ENCODE peak calls at places on chromosomes 4 and X, in four cellular contexts. One of them, this sample, is unnamed.

GRCh38 chr4:169658970-169659735 is 38.8 kb downstream of the CLCN3 start:
- DNase-seq in IMR-90: no peak
- DNase-seq in endothelial cell of umbilical vein: no peak
- DNase-seq in CD8-positive, alpha-beta memory T cell: no peak
- DNase-seq in this sample: no peak

GRCh38 chrX:15737188-15737956 is 698 bp upstream of the CA5B start:
- DNase-seq in IMR-90: peak; percentile 10
- DNase-seq in endothelial cell of umbilical vein: peak; percentile 9
- DNase-seq in CD8-positive, alpha-beta memory T cell: no peak
- DNase-seq in this sample: no peak

GRCh38 chr4:98469776-98470175 is 188.6 kb downstream of the TSPAN5 start:
- DNase-seq in IMR-90: peak; percentile 21
- DNase-seq in endothelial cell of umbilical vein: no peak
- DNase-seq in CD8-positive, alpha-beta memory T cell: no peak
- DNase-seq in this sample: peak; percentile 60

GRCh38 chrX:10450229-10450958 is 170.0 kb downstream of the MID1 start:
- DNase-seq in IMR-90: peak; percentile 82
- DNase-seq in endothelial cell of umbilical vein: peak; percentile 28
- DNase-seq in CD8-positive, alpha-beta memory T cell: no peak
- DNase-seq in this sample: no peak

GRCh38 chrX:17390325-17390992 is 15.5 kb downstream of the NHS start:
- DNase-seq in IMR-90: peak; percentile 69
- DNase-seq in endothelial cell of umbilical vein: no peak
- DNase-seq in CD8-positive, alpha-beta memory T cell: no peak
- DNase-seq in this sample: no peak

GRCh38 chr4:189124149-189124758 is 816.4 kb upstream of the FRG1 start:
- DNase-seq in IMR-90: peak; percentile 74
- DNase-seq in endothelial cell of umbilical vein: no peak
- DNase-seq in CD8-positive, alpha-beta memory T cell: no peak
- DNase-seq in this sample: peak; percentile 42

GRCh38 chr4:86156526-86156925 is 203.3 kb downstream of the MAPK10 start:
- DNase-seq in IMR-90: no peak
- DNase-seq in endothelial cell of umbilical vein: no peak
- DNase-seq in CD8-positive, alpha-beta memory T cell: no peak
- DNase-seq in this sample: no peak

GRCh38 chr4:102823897-102824296 is 3.5 kb downstream of the UBE2D3 start:
- DNase-seq in IMR-90: peak; percentile 57
- DNase-seq in endothelial cell of umbilical vein: no peak
- DNase-seq in CD8-positive, alpha-beta memory T cell: no peak
- DNase-seq in this sample: peak; percentile 22

GRCh38 chr4:2412534-2412884 is 5.9 kb downstream of the ZFYVE28 start:
- DNase-seq in IMR-90: no peak
- DNase-seq in endothelial cell of umbilical vein: no peak
- DNase-seq in CD8-positive, alpha-beta memory T cell: peak; percentile 84
- DNase-seq in this sample: peak; percentile 89

GRCh38 chr4:117700111-117700892 is 334.0 kb upstream of the NDST3 start:
- DNase-seq in IMR-90: peak; percentile 0
- DNase-seq in endothelial cell of umbilical vein: no peak
- DNase-seq in CD8-positive, alpha-beta memory T cell: no peak
- DNase-seq in this sample: no peak

GRCh38 chr4:78464265-78464664 is 87.3 kb upstream of the ANXA3 start:
- DNase-seq in IMR-90: no peak
- DNase-seq in endothelial cell of umbilical vein: no peak
- DNase-seq in CD8-positive, alpha-beta memory T cell: no peak
- DNase-seq in this sample: no peak

GRCh38 chr4:34766935-34767859 is 1477.1 kb downstream of the ARAP2 start:
- DNase-seq in IMR-90: no peak
- DNase-seq in endothelial cell of umbilical vein: no peak
- DNase-seq in CD8-positive, alpha-beta memory T cell: no peak
- DNase-seq in this sample: no peak

GRCh38 chr4:90024519-90024918 is 102.7 kb upstream of the CCSER1 start:
- DNase-seq in IMR-90: no peak
- DNase-seq in endothelial cell of umbilical vein: no peak
- DNase-seq in CD8-positive, alpha-beta memory T cell: no peak
- DNase-seq in this sample: no peak

GRCh38 chr4:54661156-54661555 is 3.4 kb downstream of the KIT start:
- DNase-seq in IMR-90: peak; percentile 39
- DNase-seq in endothelial cell of umbilical vein: no peak
- DNase-seq in CD8-positive, alpha-beta memory T cell: no peak
- DNase-seq in this sample: peak; percentile 88

GRCh38 chrX:97845451-97845850 is 961.7 kb downstream of the RPA4 start:
- DNase-seq in IMR-90: no peak
- DNase-seq in endothelial cell of umbilical vein: no peak
- DNase-seq in CD8-positive, alpha-beta memory T cell: no peak
- DNase-seq in this sample: peak; percentile 71

GRCh38 chr4:95155759-95156451 is 392.9 kb downstream of the UNC5C start:
- DNase-seq in IMR-90: peak; percentile 41
- DNase-seq in endothelial cell of umbilical vein: peak; percentile 52
- DNase-seq in CD8-positive, alpha-beta memory T cell: peak; percentile 33
- DNase-seq in this sample: peak; percentile 56

GRCh38 chr4:100079264-100079663 is 111.0 kb downstream of the DDIT4L start:
- DNase-seq in IMR-90: no peak
- DNase-seq in endothelial cell of umbilical vein: no peak
- DNase-seq in CD8-positive, alpha-beta memory T cell: peak; percentile 21
- DNase-seq in this sample: no peak

DNA sequence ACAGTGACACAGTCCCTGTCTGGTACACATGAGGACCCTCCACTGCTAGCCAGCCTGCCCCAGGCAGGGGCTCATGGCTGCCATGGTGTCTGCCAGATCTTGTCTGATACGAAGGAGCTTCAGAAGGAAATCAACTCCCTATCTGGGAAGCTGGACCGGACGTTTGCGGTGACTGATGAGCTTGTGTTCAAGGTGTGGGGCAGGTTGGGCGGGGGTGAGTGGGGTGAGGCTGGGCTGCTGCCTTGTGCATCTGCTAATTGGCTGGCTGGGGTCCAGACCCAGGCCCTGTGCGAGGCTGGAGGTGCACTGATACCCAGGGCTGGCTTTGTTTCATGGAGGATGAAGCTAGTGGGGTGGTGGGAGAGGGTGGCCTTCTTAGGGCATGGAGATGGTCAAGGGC is 13.8 kb downstream of the CCDC22 start:
- DNase-seq in IMR-90: no peak
- DNase-seq in endothelial cell of umbilical vein: no peak
- DNase-seq in CD8-positive, alpha-beta memory T cell: no peak
- DNase-seq in this sample: peak; percentile 22
- H3K4me1 ChIP-seq in IMR-90: no peaks in the 10 kb centered on the region
- H3K4me1 ChIP-seq in endothelial cell of umbilical vein: no peaks in the 10 kb centered on the region
- H3K4me1 ChIP-seq in CD8-positive, alpha-beta memory T cell: no peaks in the 10 kb centered on the region
- H3K4me1 ChIP-seq in this sample: no peaks in the 10 kb centered on the region

DNA sequence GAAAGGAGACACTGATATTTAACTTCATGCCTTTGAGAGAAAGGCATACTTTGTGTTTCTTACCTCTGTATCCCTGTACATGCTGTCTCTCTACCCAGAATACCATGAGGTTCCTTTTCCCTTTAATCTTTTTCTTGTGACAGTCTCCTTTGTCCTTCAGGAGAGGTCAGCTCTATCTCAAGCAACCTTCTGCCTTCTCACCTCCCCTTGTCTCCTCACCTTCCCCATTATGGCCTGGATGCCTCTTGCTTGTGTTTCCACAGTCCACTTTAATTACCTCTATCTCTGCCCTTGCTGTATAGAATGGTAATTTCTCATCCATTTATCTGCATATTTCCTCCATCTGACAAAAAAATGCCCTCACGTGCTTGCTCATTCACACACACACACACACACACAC is 28.4 kb downstream of the MSN start:
- DNase-seq in IMR-90: no peak
- DNase-seq in endothelial cell of umbilical vein: no peak
- DNase-seq in CD8-positive, alpha-beta memory T cell: no peak
- DNase-seq in this sample: no peak
- H3K4me1 ChIP-seq in IMR-90: peaks cover 16% of the 10 kb centered on the region
- H3K4me1 ChIP-seq in endothelial cell of umbilical vein: peaks cover 60% of the 10 kb centered on the region
- H3K4me1 ChIP-seq in CD8-positive, alpha-beta memory T cell: peaks cover 91% of the 10 kb centered on the region
- H3K4me1 ChIP-seq in this sample: peaks cover 54% of the 10 kb centered on the region

GRCh38 chrX:2693123-2693438 is 2.0 kb downstream of the CD99 start:
- DNase-seq in IMR-90: no peak
- DNase-seq in endothelial cell of umbilical vein: no peak
- DNase-seq in CD8-positive, alpha-beta memory T cell: peak; percentile 20
- DNase-seq in this sample: no peak
- H3K4me1 ChIP-seq in IMR-90: peaks cover 12% of the 10 kb centered on the region
- H3K4me1 ChIP-seq in endothelial cell of umbilical vein: peaks cover 56% of the 10 kb centered on the region
- H3K4me1 ChIP-seq in CD8-positive, alpha-beta memory T cell: peaks cover 52% of the 10 kb centered on the region
- H3K4me1 ChIP-seq in this sample: peaks cover 41% of the 10 kb centered on the region

GRCh38 chrX:41024755-41025154 is 60.5 kb upstream of the USP9X start:
- DNase-seq in IMR-90: no peak
- DNase-seq in endothelial cell of umbilical vein: no peak
- DNase-seq in CD8-positive, alpha-beta memory T cell: no peak
- DNase-seq in this sample: no peak

GRCh38 chrX:41025926-41026325 is 59.3 kb upstream of the USP9X start:
- DNase-seq in IMR-90: peak; percentile 16
- DNase-seq in endothelial cell of umbilical vein: no peak
- DNase-seq in CD8-positive, alpha-beta memory T cell: no peak
- DNase-seq in this sample: no peak

GRCh38 chrX:41026326-41027136 is 58.7 kb upstream of the USP9X start:
- DNase-seq in IMR-90: no peak
- DNase-seq in endothelial cell of umbilical vein: no peak
- DNase-seq in CD8-positive, alpha-beta memory T cell: no peak
- DNase-seq in this sample: no peak

GRCh38 chrX:41029332-41029731 is 55.9 kb upstream of the USP9X start:
- DNase-seq in IMR-90: peak; percentile 19
- DNase-seq in endothelial cell of umbilical vein: no peak
- DNase-seq in CD8-positive, alpha-beta memory T cell: no peak
- DNase-seq in this sample: peak; percentile 8

DNA sequence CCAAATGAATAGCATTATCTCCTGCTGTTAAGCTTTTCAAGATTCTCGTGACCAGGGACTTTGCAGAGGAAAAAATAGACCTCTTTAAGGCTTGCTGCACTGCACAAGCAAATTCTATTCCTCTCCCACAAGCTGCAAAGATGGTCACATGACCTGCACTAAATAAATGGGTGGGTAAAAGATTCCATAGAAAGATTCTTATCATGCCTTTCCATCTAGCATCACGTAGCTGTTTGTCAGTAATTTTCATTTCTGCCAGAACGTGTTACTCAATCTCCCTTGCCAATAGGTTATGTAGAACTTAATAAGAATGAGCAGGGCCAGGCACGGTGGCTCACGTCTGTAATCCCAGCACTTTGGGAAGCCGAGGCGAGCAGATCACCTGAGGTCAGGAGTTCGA is 57.9 kb upstream of the USP9X start:
- DNase-seq in IMR-90: peak; percentile 76
- DNase-seq in endothelial cell of umbilical vein: no peak
- DNase-seq in CD8-positive, alpha-beta memory T cell: no peak
- DNase-seq in this sample: peak; percentile 73
- H3K4me1 ChIP-seq in IMR-90: no peaks in the 10 kb centered on the region
- H3K4me1 ChIP-seq in endothelial cell of umbilical vein: no peaks in the 10 kb centered on the region
- H3K4me1 ChIP-seq in CD8-positive, alpha-beta memory T cell: no peaks in the 10 kb centered on the region
- H3K4me1 ChIP-seq in this sample: peaks cover 21% of the 10 kb centered on the region

DNA sequence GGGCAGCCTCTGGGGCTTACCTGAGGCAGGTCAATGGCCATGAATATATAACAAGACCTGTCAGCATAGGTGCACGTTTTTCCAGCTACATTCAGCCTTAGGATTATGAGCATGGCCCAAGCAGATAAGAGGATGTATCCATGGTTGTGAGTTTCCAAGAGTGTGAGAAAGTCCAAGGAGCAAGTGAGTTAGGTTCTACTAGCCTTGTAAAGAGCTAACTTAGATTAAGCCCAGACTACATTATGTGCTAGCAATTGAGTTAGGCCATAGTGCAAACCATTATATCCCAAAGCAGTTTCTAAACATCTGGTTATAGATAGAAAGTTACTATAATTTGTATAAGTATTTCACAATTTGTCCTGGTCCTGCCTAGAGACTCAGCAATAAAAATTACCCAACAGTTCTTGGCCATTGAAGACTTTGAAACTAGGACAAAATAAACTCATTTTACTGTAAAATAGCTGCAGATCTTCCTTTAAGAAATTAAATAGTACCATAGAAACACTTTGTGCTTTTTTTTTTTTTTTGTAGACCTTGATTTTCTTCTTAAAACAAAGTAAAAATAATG is 312.0 kb downstream of the CAMK2D start:
- DNase-seq in IMR-90: no peak
- DNase-seq in endothelial cell of umbilical vein: no peak
- DNase-seq in CD8-positive, alpha-beta memory T cell: no peak
- DNase-seq in this sample: no peak
- H3K4me1 ChIP-seq in IMR-90: peaks cover 7% of the 10 kb centered on the region
- H3K4me1 ChIP-seq in endothelial cell of umbilical vein: peaks cover 34% of the 10 kb centered on the region
- H3K4me1 ChIP-seq in CD8-positive, alpha-beta memory T cell: no peaks in the 10 kb centered on the region
- H3K4me1 ChIP-seq in this sample: peaks cover 24% of the 10 kb centered on the region

DNA sequence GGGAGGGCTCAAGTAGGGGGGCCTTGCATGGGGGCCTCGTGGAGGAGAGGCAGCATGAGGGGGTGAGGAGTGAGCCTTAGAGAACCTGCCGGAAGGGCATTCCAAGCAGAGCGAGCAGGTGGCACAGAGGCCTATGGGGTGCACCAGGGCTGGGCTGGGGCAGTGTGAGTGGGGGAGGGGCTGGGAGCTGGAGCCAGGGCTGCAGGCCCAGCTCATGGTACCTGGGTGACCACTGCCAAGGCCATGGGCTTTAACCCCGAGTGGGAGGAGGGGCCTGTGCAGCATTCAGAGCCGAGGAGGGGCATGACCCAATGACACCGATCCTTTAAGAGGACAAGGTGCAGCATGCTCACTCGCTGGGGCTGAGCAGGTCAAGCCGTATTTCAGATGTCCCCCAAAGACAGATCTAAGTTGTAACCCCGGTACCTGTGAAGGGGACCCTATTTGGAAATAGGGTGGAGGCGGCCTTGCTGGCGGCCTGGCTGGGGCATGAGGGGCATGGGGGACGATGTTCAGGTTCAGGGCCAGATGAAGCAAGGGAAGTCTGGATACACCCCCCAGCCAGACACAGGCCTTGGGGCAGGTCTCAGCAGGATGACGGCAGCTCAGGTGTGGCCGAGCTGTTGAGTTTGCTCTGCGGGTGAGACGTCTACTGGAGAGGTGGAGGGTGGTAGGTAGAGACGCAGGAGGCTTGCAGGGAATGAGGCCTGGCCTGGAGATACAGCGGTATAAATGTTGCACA is 137.0 kb downstream of the CPZ start:
- DNase-seq in IMR-90: no peak
- DNase-seq in endothelial cell of umbilical vein: no peak
- DNase-seq in CD8-positive, alpha-beta memory T cell: no peak
- DNase-seq in this sample: peak; percentile 55
- H3K4me1 ChIP-seq in IMR-90: no peaks in the 10 kb centered on the region
- H3K4me1 ChIP-seq in endothelial cell of umbilical vein: no peaks in the 10 kb centered on the region
- H3K4me1 ChIP-seq in CD8-positive, alpha-beta memory T cell: no peaks in the 10 kb centered on the region
- H3K4me1 ChIP-seq in this sample: no peaks in the 10 kb centered on the region

This sample was measured in osteoblast.